ENCODE peak calls at places on chromosomes 4 and X, in four cellular contexts. U, C, V and F are unnamed samples.

GRCh38 chrX:155544886-155545285 is 67.9 kb downstream of the TMLHE start:
- DNase-seq in U (peak), C (no peak), V (no peak), F (no peak)

GRCh38 chr4:89111833-89112563 is 665 bp downstream of the TIGD2 start:
- DNase-seq in U (peak), C (peak), V (no peak), F (peak)

GRCh38 chrX:108892501-108892900 is 156.1 kb upstream of the IRS4 start:
- DNase-seq in U (no peak), C (no peak), V (no peak), F (no peak)

GRCh38 chr4:145333786-145334185 is 147.9 kb upstream of the SMAD1 start:
- DNase-seq in U (no peak), C (no peak), V (no peak), F (no peak)

GRCh38 chrX:101430457-101431078 is 22.5 kb downstream of the HNRNPH2 start:
- DNase-seq in U (no peak), C (no peak), V (no peak), F (no peak)

GRCh38 chr4:4735870-4736269 is 123.6 kb upstream of the MSX1 start:
- DNase-seq in U (peak), C (no peak), V (no peak), F (no peak)

GRCh38 chrX:74536142-74537010 is 78.0 kb downstream of the RLIM start:
- DNase-seq in U (peak), C (no peak), V (peak), F (peak)

GRCh38 chrX:39152106-39152649 is 350.9 kb downstream of the MID1IP1 start:
- DNase-seq in U (peak), C (no peak), V (no peak), F (peak)

GRCh38 chrX:19875051-19875432 is 12.4 kb downstream of the SH3KBP1 start:
- DNase-seq in U (no peak), C (peak), V (no peak), F (peak)

GRCh38 chr4:2288051-2288541 is 26.2 kb upstream of the MXD4 start:
- DNase-seq in U (no peak), C (no peak), V (peak), F (no peak)

GRCh38 chr4:1739358-1739757 is 18.0 kb downstream of the TACC3 start:
- DNase-seq in U (no peak), C (no peak), V (no peak), F (no peak)

GRCh38 chr4:76013540-76013939 is 6.2 kb upstream of the CXCL9 start:
- DNase-seq in U (no peak), C (no peak), V (no peak), F (no peak)